ENCODE peak calls at places on chromosomes 12 and 14, in seven cellular contexts. One of them, this sample, is unnamed.

GRCh38 chr14:69354383-69355154 is 43.5 kb downstream of the ERH start:
- DNase-seq in IMR-90: peak; percentile 5
- DNase-seq in mesendoderm: no peak
- DNase-seq in neuronal stem cell: no peak
- DNase-seq in H9: no peak
- DNase-seq in H1: no peak
- DNase-seq in trophoblast cell: no peak
- DNase-seq in this sample: peak; percentile 41

GRCh38 chr12:42162198-42162597 is 17.5 kb upstream of the GXYLT1 start:
- DNase-seq in IMR-90: peak; percentile 67
- DNase-seq in mesendoderm: no peak
- DNase-seq in neuronal stem cell: no peak
- DNase-seq in H9: no peak
- DNase-seq in H1: no peak
- DNase-seq in trophoblast cell: peak; percentile 41
- DNase-seq in this sample: no peak

GRCh38 chr12:15855646-15856045 is 26.5 kb upstream of the STRAP start:
- DNase-seq in IMR-90: peak; percentile 70
- DNase-seq in mesendoderm: no peak
- DNase-seq in neuronal stem cell: no peak
- DNase-seq in H9: no peak
- DNase-seq in H1: no peak
- DNase-seq in trophoblast cell: no peak
- DNase-seq in this sample: peak; percentile 66

GRCh38 chr12:27424631-27425230 is 21.8 kb upstream of the SMCO2 start:
- DNase-seq in IMR-90: peak; percentile 58
- DNase-seq in mesendoderm: peak; percentile 64
- DNase-seq in neuronal stem cell: no peak
- DNase-seq in H9: no peak
- DNase-seq in H1: no peak
- DNase-seq in trophoblast cell: peak; percentile 26
- DNase-seq in this sample: peak; percentile 72

GRCh38 chr12:8026282-8026637 is 6.3 kb upstream of the FOXJ2 start:
- DNase-seq in IMR-90: no peak
- DNase-seq in mesendoderm: no peak
- DNase-seq in neuronal stem cell: no peak
- DNase-seq in H9: no peak
- DNase-seq in H1: no peak
- DNase-seq in trophoblast cell: no peak
- DNase-seq in this sample: peak; percentile 91

GRCh38 chr14:75978249-75978731 is 3.5 kb downstream of the TGFB3 start:
- DNase-seq in IMR-90: no peak
- DNase-seq in mesendoderm: no peak
- DNase-seq in neuronal stem cell: no peak
- DNase-seq in H9: no peak
- DNase-seq in H1: no peak
- DNase-seq in trophoblast cell: no peak
- DNase-seq in this sample: no peak

GRCh38 chr12:3536096-3536875 is 45.3 kb downstream of the PRMT8 start:
- DNase-seq in IMR-90: no peak
- DNase-seq in mesendoderm: no peak
- DNase-seq in neuronal stem cell: no peak
- DNase-seq in H9: peak; percentile 19
- DNase-seq in H1: no peak
- DNase-seq in trophoblast cell: no peak
- DNase-seq in this sample: no peak

GRCh38 chr12:93979189-93979588 is 169.2 kb upstream of the PLXNC1 start:
- DNase-seq in IMR-90: peak; percentile 38
- DNase-seq in mesendoderm: peak; percentile 49
- DNase-seq in neuronal stem cell: no peak
- DNase-seq in H9: no peak
- DNase-seq in H1: no peak
- DNase-seq in trophoblast cell: peak; percentile 48
- DNase-seq in this sample: no peak

GRCh38 chr14:64388533-64389243 is 535 bp downstream of the MTHFD1 start:
- DNase-seq in IMR-90: peak; percentile 30
- DNase-seq in mesendoderm: peak; percentile 46
- DNase-seq in neuronal stem cell: no peak
- DNase-seq in H9: no peak
- DNase-seq in H1: no peak
- DNase-seq in trophoblast cell: peak; percentile 2
- DNase-seq in this sample: peak; percentile 54

GRCh38 chr14:100523536-100524025 is 63.6 kb downstream of the BEGAIN start:
- DNase-seq in IMR-90: no peak
- DNase-seq in mesendoderm: no peak
- DNase-seq in neuronal stem cell: no peak
- DNase-seq in H9: peak; percentile 20
- DNase-seq in H1: no peak
- DNase-seq in trophoblast cell: no peak
- DNase-seq in this sample: no peak

GRCh38 chr14:64363265-64363840 is 24.8 kb upstream of the MTHFD1 start:
- DNase-seq in IMR-90: peak; percentile 83
- DNase-seq in mesendoderm: peak; percentile 48
- DNase-seq in neuronal stem cell: no peak
- DNase-seq in H9: no peak
- DNase-seq in H1: no peak
- DNase-seq in trophoblast cell: no peak
- DNase-seq in this sample: peak; percentile 18

GRCh38 chr14:85250369-85250768 is 279.6 kb upstream of the FLRT2 start:
- DNase-seq in IMR-90: no peak
- DNase-seq in mesendoderm: peak; percentile 90
- DNase-seq in neuronal stem cell: peak; percentile 48
- DNase-seq in H9: peak; percentile 58
- DNase-seq in H1: peak; percentile 17
- DNase-seq in trophoblast cell: no peak
- DNase-seq in this sample: no peak

GRCh38 chr12:54148560-54149439 is 40.0 kb downstream of the SMUG1 start:
- DNase-seq in IMR-90: no peak
- DNase-seq in mesendoderm: no peak
- DNase-seq in neuronal stem cell: no peak
- DNase-seq in H9: no peak
- DNase-seq in H1: no peak
- DNase-seq in trophoblast cell: no peak
- DNase-seq in this sample: no peak
- H3K4ac ChIP-seq in IMR-90: no peak overlapping the region
- H3K4ac ChIP-seq in mesendoderm: no peak overlapping the region
- H3K4ac ChIP-seq in neuronal stem cell: no peak overlapping the region
- H3K4ac ChIP-seq in H9: no peak overlapping the region
- H3K4ac ChIP-seq in H1: no peak overlapping the region
- H3K4ac ChIP-seq in trophoblast cell: no peak overlapping the region
- H3K4ac ChIP-seq in this sample: no peak overlapping the region

DNA sequence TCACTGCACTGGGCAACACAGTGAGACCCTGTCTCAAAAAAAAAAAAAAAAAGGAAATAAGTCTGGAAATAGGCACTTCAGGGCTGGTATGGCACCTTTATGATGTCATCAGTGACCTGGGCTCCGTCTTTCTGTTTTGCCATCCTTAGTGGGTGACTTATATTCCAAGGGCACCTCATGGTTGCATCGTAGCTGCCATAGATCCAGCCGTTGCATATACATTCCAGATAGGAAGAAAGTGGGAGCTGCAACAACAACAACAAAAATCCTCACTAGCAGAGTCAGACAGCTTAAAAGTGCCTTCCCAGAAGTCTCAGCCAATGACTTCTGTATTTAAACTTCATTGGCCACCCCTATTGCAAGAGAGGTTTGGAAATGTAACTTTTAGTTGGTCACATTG is 26.4 kb downstream of the MYL2 start:
- DNase-seq in IMR-90: no peak
- DNase-seq in mesendoderm: no peak
- DNase-seq in neuronal stem cell: no peak
- DNase-seq in H9: no peak
- DNase-seq in H1: no peak
- DNase-seq in trophoblast cell: no peak
- DNase-seq in this sample: no peak
- H2AK5ac ChIP-seq in IMR-90: no peak overlapping the region
- H2AK5ac ChIP-seq in mesendoderm: no peak overlapping the region
- H2AK5ac ChIP-seq in neuronal stem cell: no peak overlapping the region
- H2AK5ac ChIP-seq in H9: no peak overlapping the region
- H2AK5ac ChIP-seq in H1: no peak overlapping the region
- H2AK5ac ChIP-seq in trophoblast cell: no peak overlapping the region
- H2AK5ac ChIP-seq in this sample: no peak overlapping the region

GRCh38 chr12:124674937-124675336 is 107.5 kb upstream of the NCOR2 start:
- DNase-seq in IMR-90: no peak
- DNase-seq in mesendoderm: no peak
- DNase-seq in neuronal stem cell: no peak
- DNase-seq in H9: no peak
- DNase-seq in H1: no peak
- DNase-seq in trophoblast cell: peak; percentile 47
- DNase-seq in this sample: no peak

GRCh38 chr12:124677552-124678356 is 110.3 kb upstream of the NCOR2 start:
- DNase-seq in IMR-90: no peak
- DNase-seq in mesendoderm: no peak
- DNase-seq in neuronal stem cell: no peak
- DNase-seq in H9: no peak
- DNase-seq in H1: no peak
- DNase-seq in trophoblast cell: no peak
- DNase-seq in this sample: no peak

GRCh38 chr12:124676725-124677462 is 109.5 kb upstream of the NCOR2 start:
- DNase-seq in IMR-90: no peak
- DNase-seq in mesendoderm: no peak
- DNase-seq in neuronal stem cell: no peak
- DNase-seq in H9: no peak
- DNase-seq in H1: no peak
- DNase-seq in trophoblast cell: no peak
- DNase-seq in this sample: no peak

GRCh38 chr12:124673881-124674617 is 106.6 kb upstream of the NCOR2 start:
- DNase-seq in IMR-90: no peak
- DNase-seq in mesendoderm: no peak
- DNase-seq in neuronal stem cell: no peak
- DNase-seq in H9: no peak
- DNase-seq in H1: no peak
- DNase-seq in trophoblast cell: peak; percentile 84
- DNase-seq in this sample: no peak

GRCh38 chr12:124675881-124676688 is 108.7 kb upstream of the NCOR2 start:
- DNase-seq in IMR-90: peak; percentile 71
- DNase-seq in mesendoderm: no peak
- DNase-seq in neuronal stem cell: no peak
- DNase-seq in H9: no peak
- DNase-seq in H1: no peak
- DNase-seq in trophoblast cell: peak; percentile 83
- DNase-seq in this sample: peak; percentile 84
- H3K4ac ChIP-seq in IMR-90: peak overlapping the region; percentile 87
- H3K4ac ChIP-seq in mesendoderm: no peak overlapping the region
- H3K4ac ChIP-seq in neuronal stem cell: no peak overlapping the region
- H3K4ac ChIP-seq in H9: no peak overlapping the region
- H3K4ac ChIP-seq in H1: no peak overlapping the region
- H3K4ac ChIP-seq in trophoblast cell: no peak overlapping the region
- H3K4ac ChIP-seq in this sample: peak overlapping the region; percentile 87

DNA sequence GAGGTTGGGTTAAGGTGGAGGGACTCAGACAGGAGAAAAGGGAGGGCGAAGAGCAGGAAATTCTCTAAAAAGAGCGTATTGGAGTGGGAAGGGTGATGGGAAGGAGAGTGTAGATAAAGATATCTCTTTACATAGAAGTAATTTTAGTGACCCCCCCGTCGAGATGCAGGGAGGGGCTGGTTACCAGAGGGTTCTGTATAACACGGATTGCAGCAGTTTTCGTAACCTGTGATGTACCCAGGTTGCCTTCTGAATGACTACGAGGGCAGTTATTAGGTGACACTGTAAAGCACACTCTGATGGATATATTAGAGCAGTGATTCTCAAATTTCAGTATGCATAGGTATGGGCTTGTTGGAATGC is 443 bp downstream of the DNAL1 start:
- DNase-seq in IMR-90: no peak
- DNase-seq in mesendoderm: no peak
- DNase-seq in neuronal stem cell: no peak
- DNase-seq in H9: no peak
- DNase-seq in H1: no peak
- DNase-seq in trophoblast cell: no peak
- DNase-seq in this sample: no peak
- H2AK5ac ChIP-seq in IMR-90: no peak overlapping the region
- H2AK5ac ChIP-seq in mesendoderm: no peak overlapping the region
- H2AK5ac ChIP-seq in neuronal stem cell: no peak overlapping the region
- H2AK5ac ChIP-seq in H9: no peak overlapping the region
- H2AK5ac ChIP-seq in H1: no peak overlapping the region
- H2AK5ac ChIP-seq in trophoblast cell: no peak overlapping the region
- H2AK5ac ChIP-seq in this sample: no peak overlapping the region

GRCh38 chr14:23381017-23381375 is 4.2 kb downstream of the CMTM5 start:
- DNase-seq in IMR-90: no peak
- DNase-seq in mesendoderm: no peak
- DNase-seq in neuronal stem cell: no peak
- DNase-seq in H9: no peak
- DNase-seq in H1: no peak
- DNase-seq in trophoblast cell: no peak
- DNase-seq in this sample: no peak

GRCh38 chr14:23380197-23381016 is 3.6 kb downstream of the CMTM5 start:
- DNase-seq in IMR-90: no peak
- DNase-seq in mesendoderm: no peak
- DNase-seq in neuronal stem cell: no peak
- DNase-seq in H9: no peak
- DNase-seq in H1: no peak
- DNase-seq in trophoblast cell: no peak
- DNase-seq in this sample: no peak

GRCh38 chr14:23383041-23383440 is 6.2 kb downstream of the CMTM5 start:
- DNase-seq in IMR-90: no peak
- DNase-seq in mesendoderm: no peak
- DNase-seq in neuronal stem cell: no peak
- DNase-seq in H9: no peak
- DNase-seq in H1: no peak
- DNase-seq in trophoblast cell: no peak
- DNase-seq in this sample: no peak

GRCh38 chr14:23381871-23382270 is 5.0 kb downstream of the CMTM5 start:
- DNase-seq in IMR-90: no peak
- DNase-seq in mesendoderm: no peak
- DNase-seq in neuronal stem cell: no peak
- DNase-seq in H9: no peak
- DNase-seq in H1: no peak
- DNase-seq in trophoblast cell: no peak
- DNase-seq in this sample: no peak

GRCh38 chr14:23382276-23382675 is 5.4 kb downstream of the CMTM5 start:
- DNase-seq in IMR-90: no peak
- DNase-seq in mesendoderm: no peak
- DNase-seq in neuronal stem cell: no peak
- DNase-seq in H9: no peak
- DNase-seq in H1: no peak
- DNase-seq in trophoblast cell: no peak
- DNase-seq in this sample: no peak
- H3K4ac ChIP-seq in IMR-90: no peak overlapping the region
- H3K4ac ChIP-seq in mesendoderm: no peak overlapping the region
- H3K4ac ChIP-seq in neuronal stem cell: no peak overlapping the region
- H3K4ac ChIP-seq in H9: no peak overlapping the region
- H3K4ac ChIP-seq in H1: no peak overlapping the region
- H3K4ac ChIP-seq in trophoblast cell: no peak overlapping the region
- H3K4ac ChIP-seq in this sample: no peak overlapping the region

GRCh38 chr12:64753427-64753826 is 5.8 kb downstream of the GNS start:
- DNase-seq in IMR-90: no peak
- DNase-seq in mesendoderm: no peak
- DNase-seq in neuronal stem cell: no peak
- DNase-seq in H9: no peak
- DNase-seq in H1: no peak
- DNase-seq in trophoblast cell: no peak
- DNase-seq in this sample: no peak
- H2AK5ac ChIP-seq in IMR-90: no peak overlapping the region
- H2AK5ac ChIP-seq in mesendoderm: no peak overlapping the region
- H2AK5ac ChIP-seq in neuronal stem cell: no peak overlapping the region
- H2AK5ac ChIP-seq in H9: no peak overlapping the region
- H2AK5ac ChIP-seq in H1: no peak overlapping the region
- H2AK5ac ChIP-seq in trophoblast cell: no peak overlapping the region
- H2AK5ac ChIP-seq in this sample: no peak overlapping the region